ENCODE peak calls at places on chromosomes 16 and 17, in nine cellular contexts. M, L, F, A, C, N, P, H and Y are unnamed samples.

GRCh38 chr17:2602597-2603017 is 9.2 kb downstream of the PAFAH1B1 start:
- DNase-seq in N (no peak), L (no peak), A (no peak), C (no peak), H (no peak), P (no peak), M (no peak), F (no peak), Y (no peak)

GRCh38 chr17:383771-384621 is 31.4 kb upstream of the RPH3AL start:
- DNase-seq in C (no peak), L (no peak), M (no peak), H (no peak), P (no peak), N (no peak), A (no peak), F (no peak), Y (peak)

GRCh38 chr16:12613992-12614661 is 189.6 kb downstream of the CPPED1 start:
- DNase-seq in C (no peak), P (no peak), H (no peak), F (no peak), N (no peak), A (no peak), L (no peak), M (no peak), Y (no peak)

GRCh38 chr17:57261084-57261461 is 4.8 kb downstream of the MSI2 start:
- DNase-seq in C (no peak), N (no peak), P (no peak), L (no peak), A (no peak), H (no peak), F (no peak), M (no peak), Y (no peak)

GRCh38 chr17:50219345-50219744 is 17.9 kb upstream of the COL1A1 start:
- DNase-seq in N (no peak), C (no peak), F (no peak), M (no peak), P (no peak), A (no peak), H (no peak), L (no peak), Y (no peak)

GRCh38 chr17:32341141-32341856 is 674 bp downstream of the C17orf75 start:
- DNase-seq in M (no peak), L (no peak), C (peak), H (no peak), N (no peak), F (no peak), A (no peak), P (no peak), Y (no peak)

GRCh38 chr17:17366941-17367885 is 64.0 kb downstream of the NT5M start:
- DNase-seq in H (no peak), M (no peak), P (no peak), A (no peak), C (peak), F (no peak), N (no peak), L (no peak), Y (peak)

GRCh38 chr17:44200478-44201155 is 933 bp upstream of the ATXN7L3 start:
- DNase-seq in N (no peak), A (peak), C (no peak), H (no peak), L (no peak), F (no peak), M (no peak), P (no peak), Y (no peak)

GRCh38 chr16:4393243-4393606 is 21.6 kb downstream of the VASN start:
- DNase-seq in H (peak), M (no peak), N (no peak), C (no peak), L (peak), F (peak), P (no peak), A (no peak), Y (no peak)

GRCh38 chr17:61291457-61292311 is 108.0 kb upstream of the TBX2 start:
- DNase-seq in H (peak), C (no peak), F (no peak), A (no peak), M (peak), N (no peak), L (no peak), P (no peak), Y (no peak)

GRCh38 chr16:87132361-87133014 is 184.7 kb downstream of the C16orf95 start:
- DNase-seq in C (no peak), A (no peak), P (peak), H (no peak), M (no peak), N (peak), L (no peak), F (no peak), Y (no peak)

GRCh38 chr17:82241183-82241925 is 12.5 kb downstream of the SLC16A3 start:
- DNase-seq in H (peak), P (peak), N (no peak), F (peak), A (peak), M (peak), L (peak), C (peak), Y (peak)

GRCh38 chr17:41048441-41048840 is 1.3 kb upstream of the KRTAP2-1 start:
- DNase-seq in M (no peak), H (no peak), L (no peak), F (no peak), P (no peak), N (no peak), A (no peak), C (no peak), Y (no peak)

GRCh38 chr16:918741-919657 is 51.8 kb downstream of the LMF1 start:
- DNase-seq in H (no peak), A (no peak), P (no peak), M (no peak), C (no peak), F (no peak), N (no peak), L (no peak), Y (peak)

GRCh38 chr17:42251115-42251514 is 25.1 kb downstream of the STAT5B start:
- DNase-seq in P (no peak), H (no peak), F (no peak), L (no peak), C (no peak), M (no peak), N (no peak), A (no peak), Y (no peak)

GRCh38 chr16:88062341-88062861 is 111.2 kb downstream of the BANP start:
- DNase-seq in L (no peak), N (no peak), H (no peak), M (no peak), A (no peak), P (peak), C (no peak), F (peak), Y (peak)

GRCh38 chr17:27888072-27888471 is 5.1 kb downstream of the LYRM9 start:
- DNase-seq in N (no peak), F (no peak), P (no peak), M (no peak), A (no peak), H (no peak), L (no peak), C (no peak), Y (no peak)

GRCh38 chr17:79131701-79132100 is 57.1 kb downstream of the ENGASE start:
- DNase-seq in P (no peak), M (no peak), N (no peak), L (no peak), F (no peak), A (no peak), H (no peak), C (no peak), Y (no peak)

GRCh38 chr17:59427425-59427921 is 96.0 kb downstream of the YPEL2 start:
- DNase-seq in M (no peak), L (no peak), P (no peak), F (no peak), A (no peak), H (peak), N (no peak), C (no peak), Y (no peak)

GRCh38 chr17:82101767-82102679 is 4.0 kb upstream of the FASN start:
- DNase-seq in H (no peak), P (no peak), F (no peak), C (no peak), L (peak), N (no peak), A (no peak), M (no peak), Y (no peak)

GRCh38 chr16:66130296-66130910 is 236.1 kb upstream of the CDH5 start:
- DNase-seq in M (no peak), A (no peak), C (no peak), P (no peak), H (no peak), F (no peak), L (no peak), N (no peak), Y (no peak)

GRCh38 chr16:84699147-84699711 is 571 bp upstream of the USP10 start:
- DNase-seq in C (no peak), L (no peak), F (no peak), P (peak), M (no peak), A (peak), H (no peak), N (no peak), Y (no peak)

GRCh38 chr17:79045830-79046500 is 22.0 kb downstream of the C1QTNF1 start:
- DNase-seq in F (peak), N (peak), C (no peak), P (peak), A (peak), M (peak), H (peak), L (peak), Y (peak)

DNA sequence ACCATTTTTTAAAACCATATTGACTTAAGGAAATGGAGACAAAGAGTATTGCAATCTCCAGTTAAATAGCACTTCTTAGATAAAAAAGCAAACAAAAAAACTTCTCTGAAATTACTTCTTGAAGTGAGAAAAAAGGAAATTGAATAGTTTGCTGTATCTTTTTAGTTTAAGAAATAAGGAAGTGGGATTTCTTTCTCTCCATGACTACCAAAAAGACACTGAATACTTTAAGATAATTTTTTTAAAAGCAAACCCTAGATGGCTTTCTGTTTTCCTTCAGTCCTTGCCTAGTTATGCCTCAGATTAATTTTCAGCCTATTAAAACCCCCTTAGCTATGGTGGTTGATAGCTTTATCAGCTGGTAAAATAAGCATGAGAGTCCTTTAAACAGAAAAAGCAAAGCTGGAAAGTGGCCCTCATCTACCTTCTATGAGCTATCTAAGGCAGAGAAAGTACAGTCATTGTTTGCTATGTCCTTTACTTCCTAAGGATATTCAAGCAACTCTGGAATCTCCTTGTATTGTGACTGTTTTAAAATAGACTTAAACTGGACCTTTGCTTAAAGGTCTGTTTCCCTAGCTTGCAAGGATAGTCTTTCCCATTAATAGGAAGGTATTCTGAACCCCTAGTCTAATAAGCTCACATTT is 28.6 kb downstream of the TPPP3 start:
- DNase-seq in F (no peak), L (no peak), M (no peak), P (no peak), H (no peak), C (no peak), A (no peak), N (no peak), Y (no peak)
- H3K4me3 ChIP-seq in F (no peak), L (no peak), M (no peak), P (no peak), H (peak), C (no peak), A (no peak), N (no peak), Y (no peak)

GRCh38 chr16:10578474-10579316 is 1.7 kb downstream of the EMP2 start:
- DNase-seq in H (peak), F (no peak), M (peak), A (peak), N (no peak), C (no peak), L (peak), P (no peak), Y (no peak)
- TF ChIP-seq CTCF in H (peak), F (no peak), M (no peak), A (peak), N (no peak), C (no peak), L (no peak), P (no peak), Y (no peak)

DNA sequence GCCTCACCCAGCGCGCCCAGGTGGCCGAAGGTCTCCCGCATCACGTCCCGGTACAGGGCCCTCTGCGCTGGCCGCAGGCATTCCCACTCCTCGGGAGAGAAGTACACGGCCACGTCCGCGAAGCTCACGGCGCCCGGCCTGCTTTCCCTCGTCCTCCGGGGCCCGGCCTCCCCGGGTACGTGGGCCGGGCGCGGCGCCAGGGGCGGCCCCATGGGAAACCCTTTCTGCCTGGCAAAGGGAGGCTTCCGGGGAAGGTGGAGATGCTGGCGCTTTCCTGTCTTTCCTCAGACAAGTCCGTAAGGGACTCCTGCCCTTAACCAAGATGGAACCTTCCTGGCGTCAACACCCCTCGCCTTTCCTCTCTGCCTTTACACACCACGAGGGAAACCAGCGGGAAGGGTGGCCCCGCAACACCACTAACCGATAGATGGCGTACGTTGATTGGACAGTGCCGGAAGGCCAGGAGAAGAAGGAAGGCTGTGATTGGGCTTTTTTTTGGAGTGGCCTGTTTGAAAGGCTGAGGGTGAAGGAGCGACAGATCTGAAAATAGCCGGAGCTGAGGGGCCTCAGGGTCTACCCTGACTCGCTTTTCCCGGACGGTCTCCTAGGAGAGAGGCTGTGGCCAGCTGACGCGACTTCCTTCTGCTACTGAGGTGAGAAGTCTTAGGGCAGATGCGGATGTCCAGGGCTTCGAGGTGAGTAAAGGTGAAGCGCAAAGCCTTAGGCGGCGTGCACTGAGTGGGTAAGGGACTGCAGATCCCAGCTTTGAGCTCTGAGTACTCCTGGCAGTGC is at the start of gene ZNF785:
- DNase-seq in F (peak), C (peak), A (peak), L (peak), N (no peak), H (peak), P (peak), M (peak), Y (peak)
- TF ChIP-seq POLR2AphosphoS5 in F (peak), C (peak), A (peak), L (peak), N (no peak), H (peak), P (peak), M (peak), Y (peak)

GRCh38 chr16:53741546-53741945 is 37.6 kb downstream of the FTO start:
- DNase-seq in L (no peak), M (no peak), N (no peak), P (no peak), H (no peak), A (no peak), F (no peak), C (no peak), Y (no peak)

GRCh38 chr16:53744449-53744848 is 40.5 kb downstream of the FTO start:
- DNase-seq in A (no peak), C (no peak), F (no peak), P (no peak), H (no peak), N (no peak), M (no peak), L (no peak), Y (peak)

GRCh38 chr16:53745753-53746258 is 41.9 kb downstream of the FTO start:
- DNase-seq in C (no peak), L (no peak), N (peak), H (no peak), P (no peak), F (no peak), M (no peak), A (no peak), Y (no peak)

GRCh38 chr16:53743149-53743566 is 39.2 kb downstream of the FTO start:
- DNase-seq in H (no peak), P (no peak), M (no peak), L (no peak), N (peak), C (peak), F (no peak), A (peak), Y (no peak)

DNA sequence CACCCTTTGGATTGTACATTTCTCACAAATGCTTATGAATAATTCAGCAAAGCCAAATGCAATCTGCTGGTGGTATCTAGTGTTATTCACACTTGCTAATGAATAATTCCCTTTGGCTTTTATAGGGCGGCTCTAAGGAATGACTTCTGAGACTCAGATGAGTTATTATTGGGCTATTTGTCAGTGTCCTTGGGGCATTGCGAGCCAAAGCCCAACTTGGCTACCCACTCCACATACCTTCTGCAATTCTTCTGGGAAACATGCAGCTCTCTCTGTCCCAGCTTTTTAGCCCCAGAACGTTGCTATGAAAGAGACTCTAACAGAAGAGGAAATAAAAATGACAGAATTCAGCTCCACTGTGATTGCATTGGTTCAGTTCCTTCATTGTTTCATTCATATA is 41.2 kb downstream of the FTO start:
- DNase-seq in C (no peak), F (no peak), P (no peak), N (no peak), L (no peak), A (no peak), H (no peak), M (no peak), Y (no peak)
- H3K4me3 ChIP-seq in C (no peak), F (no peak), P (no peak), N (no peak), L (no peak), A (no peak), H (no peak), M (no peak), Y (no peak)

GRCh38 chr16:77437859-77438258 is 3.0 kb upstream of the ADAMTS18 start:
- DNase-seq in A (no peak), F (no peak), C (no peak), P (no peak), H (no peak), N (no peak), M (no peak), L (no peak), Y (no peak)
- TF ChIP-seq CTCF in A (no peak), F (no peak), C (no peak), P (no peak), H (no peak), N (peak), M (no peak), L (no peak), Y (no peak)

DNA sequence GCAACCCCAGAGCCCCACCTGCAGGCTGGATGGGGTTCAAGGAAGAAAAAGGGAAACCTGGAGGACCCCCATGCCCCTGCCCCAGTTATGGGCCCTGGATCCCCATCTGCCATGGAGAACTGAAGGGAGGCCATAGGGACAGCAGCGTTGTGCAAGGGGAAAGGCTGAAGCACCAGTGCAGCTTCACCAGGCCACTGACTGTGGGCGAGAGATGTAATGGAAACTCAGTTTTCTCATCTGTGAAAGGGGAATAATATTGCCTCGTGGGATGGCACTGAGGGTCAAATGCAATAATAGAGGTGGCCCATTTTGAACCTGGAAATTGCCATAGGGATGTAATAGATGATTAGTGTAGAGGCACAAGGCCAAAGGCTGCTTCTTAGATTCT is 9.9 kb upstream of the TSPOAP1 start:
- DNase-seq in C (no peak), F (no peak), N (no peak), M (no peak), H (no peak), A (no peak), L (no peak), P (no peak), Y (no peak)
- TF ChIP-seq POLR2AphosphoS5 in C (no peak), F (no peak), N (no peak), M (no peak), H (no peak), A (no peak), L (no peak), P (no peak), Y (no peak)

DNA sequence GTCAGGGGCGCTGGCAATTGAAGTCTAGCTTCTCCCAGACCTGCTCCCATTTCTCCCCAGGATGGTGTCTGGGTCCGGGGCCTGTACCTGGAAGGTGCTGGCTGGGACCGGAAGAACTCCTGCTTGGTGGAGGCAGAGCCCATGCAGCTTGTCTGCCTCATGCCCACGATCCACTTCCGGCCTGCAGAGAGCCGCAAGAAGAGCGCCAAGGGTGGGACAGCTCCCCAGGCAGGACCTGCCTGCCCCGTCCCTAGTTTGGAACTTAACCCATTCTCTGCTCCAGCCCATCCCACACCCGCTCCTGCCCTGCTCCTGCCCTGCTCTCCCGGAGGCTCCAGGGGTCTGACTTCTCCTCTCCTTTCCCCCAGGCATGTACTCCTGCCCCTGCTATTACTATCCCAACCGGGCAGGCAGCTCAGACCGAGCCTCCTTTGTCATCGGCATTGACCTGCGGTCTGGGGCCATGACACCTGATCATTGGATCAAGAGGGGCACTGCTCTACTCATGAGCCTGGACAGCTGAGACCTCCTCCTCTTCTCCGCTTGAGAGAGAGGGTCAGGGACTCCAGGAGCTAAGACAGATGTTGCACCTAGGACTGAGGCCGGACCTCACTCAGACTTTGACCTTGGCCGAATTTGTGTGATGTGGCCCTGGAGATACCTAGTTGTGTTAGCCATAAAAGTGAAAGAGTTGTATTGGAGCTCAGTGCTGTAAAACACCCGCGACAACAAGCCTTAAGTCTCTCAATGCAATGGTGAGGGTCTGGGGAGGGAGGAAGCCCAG is 814 bp upstream of the KDM6B start:
- DNase-seq in C (no peak), A (no peak), L (no peak), F (peak), M (no peak), H (no peak), P (peak), N (no peak), Y (peak)
- H3K4me3 ChIP-seq in C (peak), A (no peak), L (peak), F (peak), M (peak), H (peak), P (peak), N (peak), Y (peak)